ENCODE peak calls at places on chromosomes 11 and 22, in four cellular contexts. X is Caco-2, D is cardiac muscle cell, W is mesendoderm. S is an unnamed sample.

GRCh38 chr11:129184581-129184980 is 7.5 kb downstream of the ARHGAP32 start:
- DNase-seq in D (no peak), W (no peak), X (no peak), S (no peak)

GRCh38 chr22:46117206-46118199 is 32.8 kb upstream of the PPARA start:
- DNase-seq in W (no peak), X (no peak), D (no peak), S (no peak)

GRCh38 chr11:29306527-29306926 is 710.3 kb downstream of the KCNA4 start:
- DNase-seq in X (no peak), W (no peak), D (no peak), S (no peak)

GRCh38 chr11:34600339-34601084 is 20.4 kb upstream of the EHF start:
- DNase-seq in W (peak; percentile 58), X (peak; percentile 86), D (peak; percentile 37), S (no peak)

GRCh38 chr11:110470716-110471115 is 41.0 kb downstream of the FDX1 start:
- DNase-seq in D (no peak), X (no peak), W (no peak), S (no peak)

GRCh38 chr11:34564406-34564805 is 50.8 kb upstream of the ELF5 start:
- DNase-seq in X (peak; percentile 17), D (no peak), W (peak; percentile 92), S (no peak)

GRCh38 chr11:27995082-27995481 is 112.9 kb downstream of the KIF18A start:
- DNase-seq in W (no peak), X (no peak), D (no peak), S (no peak)

GRCh38 chr22:32337015-32337414 is 20.7 kb upstream of the RFPL3 start:
- DNase-seq in W (no peak), X (no peak), D (no peak), S (no peak)

GRCh38 chr11:40188848-40189247 is 1270.6 kb downstream of the LRRC4C start:
- DNase-seq in X (no peak), D (no peak), W (no peak), S (no peak)

GRCh38 chr11:3130269-3131071 is 34.6 kb downstream of the OSBPL5 start:
- DNase-seq in D (no peak), X (no peak), W (no peak), S (no peak)

GRCh38 chr22:48981671-48982070 is 846.0 kb downstream of the BRD1 start:
- DNase-seq in W (no peak), X (no peak), D (no peak), S (no peak)

GRCh38 chr11:46461461-46461927 is 69.9 kb upstream of the CHRM4 start:
- DNase-seq in W (no peak), X (no peak), D (no peak), S (no peak)

GRCh38 chr11:134555510-134555909 is 143.5 kb upstream of the B3GAT1 start:
- DNase-seq in D (no peak), W (no peak), X (no peak), S (no peak)

GRCh38 chr22:20853236-20853660 is 5.4 kb downstream of the PI4KA start:
- DNase-seq in X (no peak), D (no peak), W (no peak), S (no peak)

GRCh38 chr22:40220316-40221054 is 42.8 kb downstream of the TNRC6B start:
- DNase-seq in X (no peak), W (no peak), D (no peak), S (no peak)

GRCh38 chr22:37566329-37566837 is 6.1 kb downstream of the CDC42EP1 start:
- DNase-seq in D (no peak), X (no peak), W (no peak), S (no peak)

GRCh38 chr11:111838054-111838453 is 33.3 kb downstream of the ALG9 start:
- DNase-seq in X (no peak), W (no peak), D (no peak), S (no peak)

GRCh38 chr22:26660961-26661578 is 3.7 kb downstream of the MIAT start:
- DNase-seq in D (no peak), W (peak; percentile 82), X (no peak), S (no peak)

GRCh38 chr11:33775832-33776231 is 1.5 kb upstream of the FBXO3 start:
- DNase-seq in W (no peak), X (no peak), D (no peak), S (no peak)

GRCh38 chr22:26430600-26430999 is 1.5 kb downstream of the ASPHD2 start:
- DNase-seq in X (no peak), D (no peak), W (no peak), S (no peak)

GRCh38 chr11:93857413-93858185 is 7.2 kb upstream of the VSTM5 start:
- DNase-seq in D (no peak), W (no peak), X (no peak), S (no peak)

GRCh38 chr11:66267379-66268209 is 845 bp upstream of the RAB1B start:
- DNase-seq in D (peak; percentile 90), W (peak; percentile 92), X (peak; percentile 89), S (peak; percentile 89)

GRCh38 chr11:114174712-114175495 is 115.4 kb downstream of the ZBTB16 start:
- DNase-seq in X (no peak), D (no peak), W (no peak), S (no peak)

GRCh38 chr22:33180371-33180770 is 122.2 kb upstream of the SYN3 start:
- DNase-seq in X (no peak), W (no peak), D (no peak), S (peak; percentile 6)

DNA sequence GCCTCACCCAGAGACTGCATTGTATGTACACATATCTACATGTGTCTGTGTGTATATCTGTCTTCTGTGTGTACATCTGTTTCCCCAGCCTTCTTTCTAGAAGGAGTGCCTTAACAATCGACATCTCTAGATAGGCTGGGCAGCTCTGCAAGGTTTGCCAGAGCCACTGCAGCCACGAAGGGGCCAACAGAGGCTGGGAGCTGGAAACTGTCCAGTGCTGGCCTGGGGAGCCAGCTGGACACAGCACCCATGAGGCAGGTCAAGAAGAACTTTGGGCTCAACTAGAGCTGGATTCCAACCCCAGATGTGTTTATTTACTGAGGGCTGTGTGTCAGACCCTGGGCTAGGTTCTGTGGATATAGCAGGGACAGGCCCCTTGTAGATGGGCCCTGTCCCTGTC is 3.3 kb downstream of the SGSM1 start:
- DNase-seq in W (no peak), X (no peak), D (peak; percentile 24), S (no peak)
- H3K4me3 ChIP-seq in W (no peak overlapping the region), X (no peak overlapping the region), D (no peak overlapping the region), S (no peak overlapping the region)

GRCh38 chr11:44611088-44611487 is 45.6 kb downstream of the CD82 start:
- DNase-seq in X (no peak), W (peak; percentile 26), D (no peak), S (no peak)

GRCh38 chr11:44610556-44610955 is 45.1 kb downstream of the CD82 start:
- DNase-seq in D (no peak), X (no peak), W (no peak), S (no peak)

GRCh38 chr11:44609028-44609782 is 43.7 kb downstream of the CD82 start:
- DNase-seq in D (no peak), W (no peak), X (no peak), S (no peak)

GRCh38 chr11:44608654-44609027 is 43.2 kb downstream of the CD82 start:
- DNase-seq in W (no peak), X (no peak), D (no peak), S (peak; percentile 44)

GRCh38 chr11:44609783-44610155 is 44.3 kb downstream of the CD82 start:
- DNase-seq in W (no peak), X (no peak), D (no peak), S (no peak)
- H3K4me3 ChIP-seq in W (no peak overlapping the region), X (no peak overlapping the region), D (no peak overlapping the region), S (no peak overlapping the region)

GRCh38 chr22:24593810-24594568 is 1.1 kb upstream of the LRRC75B start:
- DNase-seq in X (no peak), D (no peak), W (no peak), S (no peak)
- H3K4me3 ChIP-seq in X (no peak overlapping the region), D (no peak overlapping the region), W (no peak overlapping the region), S (no peak overlapping the region)

GRCh38 chr11:57792870-57793269 is 31.3 kb downstream of the CTNND1 start:
- DNase-seq in D (no peak), X (no peak), W (no peak), S (no peak)
- H3K4me3 ChIP-seq in D (no peak overlapping the region), X (no peak overlapping the region), W (no peak overlapping the region), S (no peak overlapping the region)

DNA sequence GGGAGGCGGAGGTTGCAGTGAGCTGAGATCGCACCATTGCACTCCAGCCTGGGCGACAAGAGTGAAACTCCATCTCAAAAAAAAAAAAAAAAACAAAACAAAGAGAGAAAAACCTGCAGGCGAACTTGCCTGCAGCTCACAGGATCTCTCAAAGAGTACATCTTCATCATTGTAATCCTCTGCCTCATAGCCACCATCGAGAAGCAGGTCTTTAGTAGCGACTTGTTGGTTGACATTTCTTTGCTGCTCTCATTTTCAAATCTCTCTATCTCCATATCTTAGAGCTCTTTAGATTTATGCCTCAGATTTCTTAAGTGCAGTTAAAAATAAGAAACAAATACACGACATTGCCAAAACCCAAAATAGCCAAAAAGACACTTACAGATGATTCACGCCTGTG is 14.7 kb downstream of the FAM227A start:
- DNase-seq in D (no peak), W (no peak), X (no peak), S (no peak)
- H3K4me3 ChIP-seq in D (no peak overlapping the region), W (no peak overlapping the region), X (no peak overlapping the region), S (no peak overlapping the region)